ENCODE peak calls at places on chromosomes 5 and 9, in six cellular contexts. X is endodermal cell, Y is AG10803, D is GM13977, C is MM.1S, R is progenitor cell of endocrine pancreas. H is an unnamed sample.

GRCh38 chr9:111914749-111915424 is 18.3 kb downstream of the UGCG start:
- DNase-seq in X (no peak), Y (no peak), D (no peak), C (no peak), R (no peak), H (no peak)

GRCh38 chr5:135425641-135426040 is 21.5 kb downstream of the DCANP1 start:
- DNase-seq in X (no peak), Y (no peak), D (no peak), C (no peak), R (no peak), H (no peak)

GRCh38 chr9:34400275-34400674 is 23.6 kb upstream of the MYORG start:
- DNase-seq in X (peak), Y (no peak), D (no peak), C (no peak), R (no peak), H (no peak)

GRCh38 chr5:42277293-42277692 is 145.9 kb upstream of the GHR start:
- DNase-seq in X (no peak), Y (no peak), D (no peak), C (no peak), R (no peak), H (no peak)

GRCh38 chr5:134079748-134080581 is 34.5 kb upstream of the TCF7 start:
- DNase-seq in X (no peak), Y (no peak), D (no peak), C (no peak), R (no peak), H (no peak)

GRCh38 chr5:131114754-131115153 is 50.3 kb downstream of the HINT1 start:
- DNase-seq in X (no peak), Y (no peak), D (no peak), C (no peak), R (no peak), H (no peak)

GRCh38 chr9:79652598-79652997 is 80.8 kb downstream of the TLE4 start:
- DNase-seq in X (no peak), Y (no peak), D (no peak), C (no peak), R (no peak), H (no peak)

GRCh38 chr5:158287643-158288228 is 428.8 kb upstream of the CLINT1 start:
- DNase-seq in X (no peak), Y (peak), D (no peak), C (no peak), R (no peak), H (no peak)

GRCh38 chr9:32928145-32928763 is 73.2 kb downstream of the APTX start:
- DNase-seq in X (no peak), Y (peak), D (no peak), C (no peak), R (no peak), H (no peak)

GRCh38 chr9:20553750-20554149 is 68.5 kb downstream of the MLLT3 start:
- DNase-seq in X (no peak), Y (no peak), D (no peak), C (no peak), R (no peak), H (no peak)

GRCh38 chr9:33350310-33350709 is 52.1 kb downstream of the AQP7 start:
- DNase-seq in X (no peak), Y (peak), D (no peak), C (no peak), R (no peak), H (no peak)

GRCh38 chr5:140336388-140336787 is 10.0 kb downstream of the HBEGF start:
- DNase-seq in X (no peak), Y (peak), D (no peak), C (no peak), R (no peak), H (no peak)

GRCh38 chr9:89360465-89360864 is 42.2 kb downstream of the SECISBP2 start:
- DNase-seq in X (peak), Y (no peak), D (no peak), C (no peak), R (no peak), H (no peak)

GRCh38 chr5:128111818-128112448 is 28.4 kb downstream of the SLC12A2 start:
- DNase-seq in X (no peak), Y (peak), D (no peak), C (no peak), R (no peak), H (peak)

GRCh38 chr9:31140316-31140715 is 1244.1 kb upstream of the ACO1 start:
- DNase-seq in X (no peak), Y (no peak), D (no peak), C (peak), R (no peak), H (no peak)

GRCh38 chr5:142979636-142980035 is 209.5 kb downstream of the ARHGAP26 start:
- DNase-seq in X (peak), Y (no peak), D (no peak), C (no peak), R (no peak), H (no peak)

GRCh38 chr9:37243588-37244345 is 123.4 kb downstream of the ZCCHC7 start:
- DNase-seq in X (no peak), Y (no peak), D (no peak), C (no peak), R (no peak), H (no peak)

GRCh38 chr5:125865166-125865815 is 557.9 kb upstream of the GRAMD2B start:
- DNase-seq in X (no peak), Y (no peak), D (no peak), C (no peak), R (no peak), H (no peak)

GRCh38 chr9:36781532-36781931 is 208.8 kb downstream of the MELK start:
- DNase-seq in X (no peak), Y (no peak), D (no peak), C (no peak), R (no peak), H (no peak)

GRCh38 chr5:180193749-180194375 is 15.1 kb downstream of the RASGEF1C start:
- DNase-seq in X (no peak), Y (no peak), D (no peak), C (no peak), R (no peak), H (no peak)

GRCh38 chr5:123180178-123180577 is 91.1 kb downstream of the PRDM6 start:
- DNase-seq in X (no peak), Y (peak), D (no peak), C (no peak), R (no peak), H (no peak)

GRCh38 chr5:62137628-62138027 is 168.4 kb upstream of the KIF2A start:
- DNase-seq in X (no peak), Y (no peak), D (no peak), C (no peak), R (no peak), H (no peak)

GRCh38 chr5:136236479-136237083 is 43.6 kb upstream of the SMIM32 start:
- DNase-seq in X (no peak), Y (no peak), D (no peak), C (no peak), R (no peak), H (no peak)

GRCh38 chr5:124888050-124888506 is 141.6 kb upstream of the ZNF608 start:
- DNase-seq in X (peak), Y (no peak), D (no peak), C (no peak), R (no peak), H (no peak)

GRCh38 chr9:76101472-76101871 is 211.0 kb downstream of the PCSK5 start:
- DNase-seq in X (no peak), Y (no peak), D (no peak), C (no peak), R (no peak), H (no peak)

GRCh38 chr5:14807471-14807870 is 64.1 kb downstream of the ANKH start:
- DNase-seq in X (no peak), Y (no peak), D (no peak), C (no peak), R (no peak), H (no peak)

GRCh38 chr5:115586525-115587146 is 15.6 kb downstream of the TICAM2 start:
- DNase-seq in X (no peak), Y (peak), D (no peak), C (peak), R (no peak), H (no peak)

GRCh38 chr9:87497080-87497603 is 525 bp upstream of the DAPK1 start:
- DNase-seq in X (peak), Y (no peak), D (no peak), C (no peak), R (no peak), H (no peak)

GRCh38 chr5:54760182-54760935 is 225.0 kb downstream of the ESM1 start:
- DNase-seq in X (no peak), Y (peak), D (no peak), C (no peak), R (no peak), H (no peak)

GRCh38 chr9:8863886-8864881 is 1064.6 kb upstream of the DMAC1 start:
- DNase-seq in X (no peak), Y (no peak), D (no peak), C (no peak), R (no peak), H (no peak)

DNA sequence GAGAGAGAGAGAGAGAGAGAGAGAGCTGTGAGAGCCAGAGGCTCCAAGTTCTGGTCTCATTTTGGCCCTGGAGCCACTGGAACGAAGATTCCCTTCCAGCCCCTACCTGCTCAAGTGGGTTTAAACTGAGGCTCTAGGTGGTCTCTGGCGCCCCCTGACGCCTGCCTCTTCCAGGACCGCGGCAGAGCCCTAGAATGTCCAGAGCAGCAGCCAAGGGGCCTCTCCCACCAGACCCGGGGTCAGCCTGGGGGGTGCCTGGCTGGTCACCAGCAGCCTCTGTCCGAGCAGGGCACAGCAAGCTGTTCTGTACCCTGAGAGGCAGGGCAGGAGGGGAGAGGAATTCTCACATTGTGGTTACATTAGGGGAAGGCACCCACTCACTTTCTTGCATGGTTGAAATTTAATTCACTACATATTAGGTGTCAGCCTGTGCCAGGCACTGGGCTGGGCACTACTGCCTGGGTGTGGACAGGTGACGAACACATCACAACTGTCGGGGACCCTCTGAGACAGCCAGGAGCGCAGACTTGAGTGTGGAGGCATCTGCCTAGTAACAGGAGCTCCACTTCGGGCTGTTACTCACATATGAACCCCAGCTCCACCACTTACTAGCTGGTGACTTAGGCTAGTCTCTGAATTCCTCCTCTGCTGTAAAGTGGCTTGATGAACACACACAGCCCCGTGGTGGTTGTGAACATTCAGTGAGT is 44.5 kb downstream of the AMBP start:
- DNase-seq in X (peak), Y (no peak), D (peak), C (no peak), R (no peak), H (peak)
- TF ChIP-seq CTCF in X (peak), Y (peak), D (peak), C (peak), R (peak), H (peak)

GRCh38 chr9:128409998-128410397 is 10.7 kb upstream of the CERCAM start:
- DNase-seq in X (peak), Y (peak), D (no peak), C (no peak), R (no peak), H (no peak)
- TF ChIP-seq CTCF in X (peak), Y (peak), D (no peak), C (peak), R (peak), H (no peak)

DNA sequence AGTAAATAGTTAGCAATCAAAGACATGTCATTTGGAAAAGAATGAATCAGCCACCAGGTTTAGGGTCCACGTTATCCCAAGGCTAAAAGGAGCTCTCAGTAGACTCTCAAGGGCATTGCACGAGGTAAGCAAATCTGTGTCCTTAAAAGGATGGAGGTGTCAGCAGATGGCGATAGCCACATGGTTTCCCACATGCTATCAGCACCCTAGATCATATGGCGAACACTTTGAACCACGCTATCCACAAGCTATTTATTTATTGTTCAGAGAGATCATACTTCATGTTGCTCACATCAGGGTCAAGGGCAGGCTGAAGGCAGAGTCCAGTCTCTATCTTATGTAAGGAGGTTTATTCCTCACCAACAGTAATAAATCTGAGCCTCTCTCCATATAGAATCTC is 43.7 kb downstream of the CDH6 start:
- DNase-seq in X (peak), Y (peak), D (no peak), C (no peak), R (no peak), H (no peak)
- TF ChIP-seq CTCF in X (peak), Y (peak), D (peak), C (no peak), R (no peak), H (no peak)

GRCh38 chr5:164600929-164601535 is 1095.6 kb downstream of the MAT2B start:
- DNase-seq in X (no peak), Y (no peak), D (no peak), C (no peak), R (no peak), H (no peak)

GRCh38 chr5:164600166-164600715 is 1094.8 kb downstream of the MAT2B start:
- DNase-seq in X (no peak), Y (peak), D (no peak), C (no peak), R (no peak), H (no peak)

DNA sequence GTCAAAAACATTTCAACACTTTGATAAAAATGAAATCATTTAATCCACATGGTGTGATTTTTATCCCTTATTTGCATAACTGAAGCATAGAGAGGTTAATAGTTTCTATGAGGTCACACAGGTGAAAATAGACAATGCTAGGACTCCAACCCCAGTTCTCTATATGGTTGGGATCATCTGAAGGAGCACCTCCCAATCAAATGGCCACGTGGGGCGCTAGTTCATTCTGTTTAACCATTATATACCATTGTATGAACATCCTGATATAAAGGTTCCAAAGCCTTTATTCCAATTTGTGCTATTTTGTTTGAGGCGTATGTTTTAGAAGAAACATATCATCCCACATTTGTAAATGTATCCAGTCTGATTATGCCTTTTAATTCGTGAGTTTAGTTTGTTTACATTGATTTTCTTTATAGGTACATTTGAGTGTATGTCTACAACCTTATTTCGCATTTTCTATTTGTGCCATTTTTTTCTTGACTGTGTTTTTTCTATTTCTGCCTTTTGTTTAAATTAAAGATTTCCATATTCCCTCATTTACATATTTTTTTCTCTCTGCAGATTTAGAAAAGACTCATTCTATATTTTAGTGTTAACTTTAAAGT is 1092.0 kb downstream of the MAT2B start:
- DNase-seq in X (peak), Y (no peak), D (peak), C (peak), R (no peak), H (peak)
- TF ChIP-seq CTCF in X (peak), Y (no peak), D (peak), C (peak), R (peak), H (peak)

DNA sequence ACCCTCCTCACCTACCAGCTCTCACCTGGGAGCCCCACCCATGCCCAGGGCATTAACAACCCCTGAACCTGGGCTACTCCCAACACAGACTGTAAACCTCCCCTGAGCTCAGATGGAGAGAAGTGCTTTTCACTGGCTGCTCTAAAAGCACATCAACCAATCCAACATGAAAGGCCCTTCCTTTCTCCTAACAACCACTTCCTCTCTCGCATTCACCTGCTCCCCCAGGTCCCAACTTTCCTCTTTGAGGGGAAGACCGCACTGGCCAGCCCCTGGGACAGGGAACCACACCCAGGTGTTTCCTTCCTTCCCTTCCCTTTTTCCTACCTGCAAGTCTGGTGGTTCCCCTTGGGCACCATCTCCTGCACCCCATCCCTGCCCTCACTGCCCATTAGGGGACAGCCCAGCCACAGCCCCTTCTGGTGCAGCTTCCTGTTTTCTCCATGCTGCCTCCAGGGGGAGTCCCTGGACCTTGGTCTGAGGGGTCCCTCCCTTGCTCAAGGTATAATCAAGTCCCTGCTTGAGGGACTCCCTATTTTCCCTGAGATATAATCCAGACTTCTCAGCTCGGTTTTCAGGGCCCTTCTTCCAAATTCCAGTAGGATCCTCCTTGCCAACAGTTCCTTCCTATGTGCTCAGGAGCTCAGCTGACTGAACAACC is 30.5 kb upstream of the DAB2IP start:
- DNase-seq in X (peak), Y (no peak), D (peak), C (no peak), R (no peak), H (peak)
- TF ChIP-seq CTCF in X (peak), Y (peak), D (peak), C (peak), R (peak), H (no peak)

GRCh38 chr9:12424243-12424642 is 268.9 kb upstream of the TYRP1 start:
- DNase-seq in X (no peak), Y (no peak), D (no peak), C (no peak), R (no peak), H (no peak)

GRCh38 chr9:12426198-12426864 is 266.9 kb upstream of the TYRP1 start:
- DNase-seq in X (peak), Y (no peak), D (peak), C (no peak), R (no peak), H (no peak)
- TF ChIP-seq CTCF in X (peak), Y (no peak), D (no peak), C (no peak), R (peak), H (no peak)

GRCh38 chr5:176603091-176603490 is 6.9 kb downstream of the GPRIN1 start:
- DNase-seq in X (no peak), Y (no peak), D (no peak), C (no peak), R (no peak), H (no peak)

GRCh38 chr5:176608142-176608705 is 1.7 kb downstream of the GPRIN1 start:
- DNase-seq in X (no peak), Y (no peak), D (no peak), C (peak), R (no peak), H (no peak)

GRCh38 chr5:176606875-176607274 is 3.1 kb downstream of the GPRIN1 start:
- DNase-seq in X (no peak), Y (no peak), D (no peak), C (no peak), R (no peak), H (no peak)

GRCh38 chr5:176608937-176609723 is 826 bp downstream of the GPRIN1 start:
- DNase-seq in X (no peak), Y (no peak), D (no peak), C (no peak), R (no peak), H (no peak)

DNA sequence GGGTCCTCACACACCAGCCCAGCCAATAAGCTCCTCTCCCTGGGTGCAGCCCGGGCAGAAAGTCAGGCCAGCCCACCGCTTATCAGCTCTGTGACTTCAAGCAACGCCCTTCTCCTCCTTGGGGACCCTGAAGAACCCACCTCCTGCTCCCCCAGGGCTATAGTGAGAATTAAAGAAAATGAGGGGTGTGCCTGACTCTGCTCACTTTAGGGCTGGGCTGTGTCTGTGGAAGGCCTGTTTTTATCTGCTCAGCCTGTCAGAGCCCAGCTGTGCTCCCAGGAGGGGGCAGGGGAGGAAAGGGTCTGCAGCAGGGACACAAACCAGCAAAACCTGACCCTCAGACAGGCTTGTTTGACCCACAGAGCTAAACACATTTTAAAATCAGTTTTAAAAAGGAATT is 3.9 kb downstream of the GPRIN1 start:
- DNase-seq in X (no peak), Y (no peak), D (no peak), C (no peak), R (no peak), H (no peak)
- TF ChIP-seq CTCF in X (no peak), Y (no peak), D (no peak), C (no peak), R (no peak), H (no peak)

H was measured in GM13976.